ENCODE peak calls at places on chromosomes 2 and 18, in ten cellular contexts. U is GM12878, K is brain microvascular endothelial cell, G is astrocyte, R is thoracic aorta, J is body of pancreas, F is astrocyte of the spinal cord, Y is AG04449, W is transverse colon, Z is WTC11. D is an unnamed sample.

GRCh38 chr2:171244970-171245782 is 84.5 kb upstream of the TLK1 start:
- DNase-seq in U (no peak), K (peak), G (peak), R (no peak), J (no peak), F (no peak), Y (no peak), W (no peak), Z (no peak), D (no peak)

GRCh38 chr2:237455764-237456163 is 31.3 kb upstream of the MLPH start:
- DNase-seq in U (peak), K (no peak), G (no peak), R (no peak), J (no peak), F (no peak), Y (no peak), W (no peak), Z (no peak), D (no peak)

GRCh38 chr18:39486268-39486667 is 1920.7 kb upstream of the CELF4 start:
- DNase-seq in U (no peak), K (no peak), G (no peak), R (no peak), J (no peak), F (no peak), Y (no peak), W (no peak), Z (peak), D (no peak)

GRCh38 chr18:36273347-36273746 is 24.2 kb upstream of the FHOD3 start:
- DNase-seq in U (no peak), K (no peak), G (no peak), R (no peak), J (no peak), F (no peak), Y (no peak), W (no peak), Z (no peak), D (no peak)

GRCh38 chr2:186848873-186849578 is at the start of gene ZSWIM2:
- DNase-seq in U (no peak), K (peak), G (peak), R (peak), J (peak), F (peak), Y (peak), W (peak), Z (peak), D (peak)

GRCh38 chr2:109377976-109378375 is 235.8 kb downstream of the SEPTIN10 start:
- DNase-seq in U (no peak), K (no peak), G (no peak), R (no peak), J (no peak), F (no peak), Y (no peak), W (no peak), Z (no peak), D (no peak)

GRCh38 chr2:152380261-152381055 is 45.5 kb downstream of the FMNL2 start:
- DNase-seq in U (no peak), K (no peak), G (no peak), R (no peak), J (no peak), F (no peak), Y (no peak), W (no peak), Z (no peak), D (no peak)

GRCh38 chr2:147049888-147050446 is 794.9 kb upstream of the ACVR2A start:
- DNase-seq in U (no peak), K (no peak), G (no peak), R (no peak), J (no peak), F (peak), Y (no peak), W (no peak), Z (no peak), D (peak)

GRCh38 chr2:54081574-54081973 is 33.8 kb upstream of the ACYP2 start:
- DNase-seq in U (peak), K (peak), G (peak), R (no peak), J (no peak), F (no peak), Y (no peak), W (no peak), Z (no peak), D (no peak)

GRCh38 chr2:176109226-176109954 is 2.3 kb downstream of the HOXD11 start:
- DNase-seq in U (no peak), K (no peak), G (no peak), R (no peak), J (no peak), F (no peak), Y (no peak), W (no peak), Z (no peak), D (no peak)

GRCh38 chr2:201466050-201466660 is 14.6 kb downstream of the STRADB start:
- DNase-seq in U (no peak), K (peak), G (peak), R (no peak), J (no peak), F (peak), Y (no peak), W (no peak), Z (no peak), D (peak)

GRCh38 chr2:110818767-110819481 is 86.6 kb downstream of the ACOXL start:
- DNase-seq in U (no peak), K (no peak), G (no peak), R (no peak), J (no peak), F (no peak), Y (no peak), W (no peak), Z (no peak), D (no peak)

GRCh38 chr2:238379096-238379810 is 47.5 kb upstream of the ASB1 start:
- DNase-seq in U (no peak), K (peak), G (peak), R (no peak), J (peak), F (peak), Y (no peak), W (no peak), Z (no peak), D (no peak)

GRCh38 chr2:58428553-58429284 is 187.6 kb upstream of the FANCL start:
- DNase-seq in U (no peak), K (no peak), G (no peak), R (no peak), J (peak), F (peak), Y (no peak), W (no peak), Z (peak), D (no peak)

GRCh38 chr2:203928849-203929248 is 7.7 kb upstream of the ICOS start:
- DNase-seq in U (no peak), K (no peak), G (no peak), R (no peak), J (no peak), F (peak), Y (no peak), W (no peak), Z (no peak), D (no peak)
- TF ChIP-seq CTCF in U (peak), K (peak), G (peak), R (peak), J (no peak), F (peak), Y (no peak), W (peak), Z (no peak), D (peak)

GRCh38 chr2:88190808-88191721 is 20.9 kb downstream of the THNSL2 start:
- DNase-seq in U (no peak), K (no peak), G (peak), R (no peak), J (peak), F (peak), Y (no peak), W (peak), Z (peak), D (no peak)
- TF ChIP-seq CTCF in U (peak), K (peak), G (peak), R (peak), J (peak), F (peak), Y (peak), W (peak), Z (peak), D (peak)

DNA sequence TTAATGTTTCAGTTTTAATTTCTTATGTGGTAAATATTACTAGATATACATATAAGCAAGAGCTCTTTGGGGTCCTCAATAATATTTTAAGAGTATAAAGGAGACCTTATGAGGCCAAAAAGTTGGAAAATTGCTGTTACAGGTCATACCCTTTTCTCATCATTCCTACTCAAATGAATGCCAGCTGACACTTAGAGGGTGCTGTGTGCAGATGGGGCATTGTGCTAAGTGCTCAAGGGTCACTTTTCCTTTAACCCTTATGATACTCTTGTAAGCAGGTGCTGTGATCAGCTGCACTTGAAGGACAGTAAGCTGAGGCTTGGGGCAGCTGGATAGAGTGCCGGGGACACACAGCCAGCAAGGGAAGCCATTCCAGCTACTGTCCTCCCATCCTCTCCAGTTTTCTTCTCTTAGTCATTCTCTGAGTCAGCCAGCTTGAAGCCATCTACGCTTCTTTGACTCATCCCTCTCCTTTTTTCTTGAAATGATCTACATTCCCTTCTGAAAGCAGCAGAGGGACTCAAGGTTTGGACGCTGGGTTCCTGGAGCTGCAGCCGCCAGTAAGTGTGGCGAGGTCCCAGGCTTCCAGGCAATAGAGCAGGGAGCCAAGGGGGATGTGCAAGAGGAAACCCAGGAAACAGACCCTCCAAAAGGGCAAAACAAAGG is 42.0 kb upstream of the CREB1 start:
- DNase-seq in U (no peak), K (peak), G (peak), R (no peak), J (no peak), F (peak), Y (peak), W (no peak), Z (no peak), D (no peak)
- TF ChIP-seq CTCF in U (no peak), K (peak), G (peak), R (no peak), J (no peak), F (peak), Y (peak), W (no peak), Z (no peak), D (peak)

GRCh38 chr18:37471619-37472018 is 94.0 kb downstream of the CELF4 start:
- DNase-seq in U (no peak), K (no peak), G (no peak), R (no peak), J (no peak), F (no peak), Y (no peak), W (no peak), Z (no peak), D (no peak)

GRCh38 chr18:37470986-37471385 is 94.6 kb downstream of the CELF4 start:
- DNase-seq in U (no peak), K (no peak), G (no peak), R (no peak), J (no peak), F (no peak), Y (no peak), W (no peak), Z (no peak), D (no peak)

GRCh38 chr18:37481058-37481457 is 84.5 kb downstream of the CELF4 start:
- DNase-seq in U (no peak), K (no peak), G (no peak), R (no peak), J (no peak), F (no peak), Y (no peak), W (no peak), Z (no peak), D (no peak)

GRCh38 chr18:37476611-37477295 is 88.8 kb downstream of the CELF4 start:
- DNase-seq in U (no peak), K (no peak), G (no peak), R (no peak), J (no peak), F (no peak), Y (no peak), W (no peak), Z (no peak), D (no peak)

DNA sequence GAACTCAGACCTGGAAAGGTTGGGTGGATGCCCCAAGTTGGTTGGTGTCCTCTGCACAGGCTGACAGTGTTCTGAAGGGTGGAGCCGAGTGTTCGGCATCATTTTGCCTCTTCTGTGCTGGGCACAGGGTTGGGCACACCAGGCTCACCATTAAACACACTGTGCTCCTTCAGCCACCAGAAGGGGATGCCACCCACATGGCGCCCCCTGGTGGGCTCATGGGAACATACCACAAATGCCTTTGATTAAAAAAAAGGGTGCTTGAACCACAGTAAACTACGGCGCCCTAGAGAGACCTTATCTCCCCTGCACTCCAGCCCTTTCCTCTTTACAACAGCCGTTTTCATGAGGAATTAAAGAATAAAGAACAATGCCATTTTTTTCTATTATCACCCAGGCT is 89.4 kb downstream of the CELF4 start:
- DNase-seq in U (no peak), K (peak), G (no peak), R (no peak), J (peak), F (no peak), Y (no peak), W (peak), Z (peak), D (no peak)
- TF ChIP-seq CTCF in U (peak), K (peak), G (no peak), R (no peak), J (peak), F (peak), Y (peak), W (peak), Z (peak), D (peak)

D was measured in AG09319.